ENCODE peak calls at places on chromosomes 12 and 14, in eight cellular contexts. G, V, X, T, O, W, C and L are unnamed samples.
A peak's percentile ranks its signal among the peaks of the same experiment; 100 is the strongest.

GRCh38 chr12:46450279-46450748 is 77.7 kb upstream of the SLC38A2 start:
- DNase-seq in G (peak; percentile 58), V (no peak), X (no peak), T (peak; percentile 81), O (no peak), W (peak; percentile 31), C (peak; percentile 93), L (peak; percentile 90)

GRCh38 chr12:121214855-121215745 is 5.2 kb downstream of the P2RX4 start:
- DNase-seq in G (no peak), V (no peak), X (no peak), T (peak; percentile 33), O (peak; percentile 97), W (no peak), C (no peak), L (peak; percentile 37)

GRCh38 chr14:39247256-39247655 is 13.5 kb downstream of the MIA2 start:
- DNase-seq in G (no peak), V (no peak), X (no peak), T (no peak), O (peak; percentile 93), W (no peak), C (no peak), L (no peak)

GRCh38 chr12:114405449-114406271 is at the start of gene TBX5:
- DNase-seq in G (no peak), V (no peak), X (peak; percentile 82), T (no peak), O (peak; percentile 93), W (no peak), C (no peak), L (no peak)

GRCh38 chr14:61121293-61121897 is 140.3 kb downstream of the SLC38A6 start:
- DNase-seq in G (no peak), V (no peak), X (no peak), T (no peak), O (no peak), W (peak; percentile 31), C (no peak), L (no peak)

GRCh38 chr12:916240-916639 is 33.3 kb downstream of the RAD52 start:
- DNase-seq in G (peak; percentile 24), V (no peak), X (no peak), T (no peak), O (no peak), W (no peak), C (no peak), L (peak; percentile 72)

GRCh38 chr12:18304609-18305008 is 43.3 kb downstream of the PIK3C2G start:
- DNase-seq in G (no peak), V (no peak), X (no peak), T (no peak), O (no peak), W (no peak), C (no peak), L (no peak)

GRCh38 chr14:34981743-34982420 is 910 bp upstream of the SRP54 start:
- DNase-seq in G (no peak), V (peak; percentile 45), X (peak; percentile 64), T (peak; percentile 53), O (peak; percentile 50), W (peak; percentile 59), C (no peak), L (no peak)

GRCh38 chr14:70013269-70013873 is 134.2 kb downstream of the SMOC1 start:
- DNase-seq in G (no peak), V (peak; percentile 63), X (peak; percentile 68), T (peak; percentile 45), O (peak; percentile 30), W (peak; percentile 52), C (no peak), L (no peak)

GRCh38 chr14:51014086-51014485 is 69.8 kb upstream of the PYGL start:
- DNase-seq in G (peak; percentile 30), V (no peak), X (peak; percentile 40), T (no peak), O (peak; percentile 67), W (peak; percentile 62), C (no peak), L (no peak)

GRCh38 chr12:27083861-27084271 is 1.5 kb upstream of the C12orf71 start:
- DNase-seq in G (no peak), V (peak; percentile 17), X (peak; percentile 75), T (no peak), O (peak; percentile 71), W (peak; percentile 19), C (no peak), L (no peak)

GRCh38 chr12:78002878-78003277 is 172.2 kb downstream of the NAV3 start:
- DNase-seq in G (no peak), V (no peak), X (no peak), T (no peak), O (peak; percentile 15), W (peak; percentile 61), C (no peak), L (no peak)

GRCh38 chr14:100399052-100399849 is 76.1 kb downstream of the SLC25A47 start:
- DNase-seq in G (no peak), V (no peak), X (peak; percentile 41), T (no peak), O (no peak), W (no peak), C (no peak), L (no peak)

GRCh38 chr12:7304456-7304855 is 584 bp downstream of the ACSM4 start:
- DNase-seq in G (no peak), V (no peak), X (no peak), T (no peak), O (no peak), W (no peak), C (no peak), L (no peak)

GRCh38 chr12:116804051-116804450 is 65.9 kb downstream of the RNFT2 start:
- DNase-seq in G (no peak), V (no peak), X (no peak), T (no peak), O (no peak), W (no peak), C (no peak), L (no peak)

GRCh38 chr14:22977684-22978486 is 4.5 kb downstream of the AJUBA start:
- DNase-seq in G (peak; percentile 38), V (peak; percentile 54), X (peak; percentile 97), T (no peak), O (peak; percentile 67), W (no peak), C (peak; percentile 76), L (peak; percentile 85)

GRCh38 chr14:32593290-32593942 is 264.3 kb downstream of the AKAP6 start:
- DNase-seq in G (no peak), V (no peak), X (no peak), T (no peak), O (peak; percentile 69), W (no peak), C (no peak), L (no peak)

GRCh38 chr12:65606008-65606766 is 218.1 kb upstream of the HMGA2 start:
- DNase-seq in G (no peak), V (no peak), X (no peak), T (peak; percentile 20), O (no peak), W (peak; percentile 83), C (no peak), L (no peak)

GRCh38 chr12:104643921-104644669 is 187.3 kb downstream of the CHST11 start:
- DNase-seq in G (no peak), V (no peak), X (no peak), T (no peak), O (no peak), W (no peak), C (no peak), L (no peak)

GRCh38 chr14:97977711-97978261 is 1180.6 kb downstream of the VRK1 start:
- DNase-seq in G (peak; percentile 72), V (no peak), X (no peak), T (no peak), O (no peak), W (peak; percentile 96), C (peak; percentile 91), L (peak; percentile 92)

GRCh38 chr14:97976861-97977260 is 1179.7 kb downstream of the VRK1 start:
- DNase-seq in G (peak; percentile 54), V (no peak), X (no peak), T (no peak), O (no peak), W (no peak), C (no peak), L (no peak)

GRCh38 chr14:97975960-97976359 is 1178.8 kb downstream of the VRK1 start:
- DNase-seq in G (no peak), V (no peak), X (no peak), T (no peak), O (no peak), W (no peak), C (no peak), L (no peak)

GRCh38 chr14:97978336-97978735 is 1181.2 kb downstream of the VRK1 start:
- DNase-seq in G (peak; percentile 75), V (peak; percentile 64), X (peak; percentile 88), T (no peak), O (no peak), W (peak; percentile 92), C (peak; percentile 88), L (peak; percentile 91)
- TF ChIP-seq CTCF in G (peak; percentile 27), V (peak; percentile 71), X (peak; percentile 58), T (no peak), O (no peak), W (peak; percentile 71), C (peak; percentile 41), L (peak; percentile 15)

GRCh38 chr14:31326111-31326510 is 94.2 kb downstream of the HEATR5A start:
- DNase-seq in G (no peak), V (no peak), X (no peak), T (no peak), O (peak; percentile 39), W (peak; percentile 24), C (no peak), L (no peak)
- TF ChIP-seq CTCF in G (no peak), V (no peak), X (no peak), T (no peak), O (peak; percentile 25), W (peak; percentile 40), C (no peak), L (no peak)

GRCh38 chr14:75794615-75795038 is 133.6 kb downstream of the TTLL5 start:
- DNase-seq in G (no peak), V (no peak), X (no peak), T (peak; percentile 11), O (peak; percentile 72), W (no peak), C (no peak), L (no peak)
- TF ChIP-seq CTCF in G (peak; percentile 50), V (no peak), X (no peak), T (peak; percentile 29), O (peak; percentile 65), W (peak; percentile 13), C (no peak), L (peak; percentile 37)

DNA sequence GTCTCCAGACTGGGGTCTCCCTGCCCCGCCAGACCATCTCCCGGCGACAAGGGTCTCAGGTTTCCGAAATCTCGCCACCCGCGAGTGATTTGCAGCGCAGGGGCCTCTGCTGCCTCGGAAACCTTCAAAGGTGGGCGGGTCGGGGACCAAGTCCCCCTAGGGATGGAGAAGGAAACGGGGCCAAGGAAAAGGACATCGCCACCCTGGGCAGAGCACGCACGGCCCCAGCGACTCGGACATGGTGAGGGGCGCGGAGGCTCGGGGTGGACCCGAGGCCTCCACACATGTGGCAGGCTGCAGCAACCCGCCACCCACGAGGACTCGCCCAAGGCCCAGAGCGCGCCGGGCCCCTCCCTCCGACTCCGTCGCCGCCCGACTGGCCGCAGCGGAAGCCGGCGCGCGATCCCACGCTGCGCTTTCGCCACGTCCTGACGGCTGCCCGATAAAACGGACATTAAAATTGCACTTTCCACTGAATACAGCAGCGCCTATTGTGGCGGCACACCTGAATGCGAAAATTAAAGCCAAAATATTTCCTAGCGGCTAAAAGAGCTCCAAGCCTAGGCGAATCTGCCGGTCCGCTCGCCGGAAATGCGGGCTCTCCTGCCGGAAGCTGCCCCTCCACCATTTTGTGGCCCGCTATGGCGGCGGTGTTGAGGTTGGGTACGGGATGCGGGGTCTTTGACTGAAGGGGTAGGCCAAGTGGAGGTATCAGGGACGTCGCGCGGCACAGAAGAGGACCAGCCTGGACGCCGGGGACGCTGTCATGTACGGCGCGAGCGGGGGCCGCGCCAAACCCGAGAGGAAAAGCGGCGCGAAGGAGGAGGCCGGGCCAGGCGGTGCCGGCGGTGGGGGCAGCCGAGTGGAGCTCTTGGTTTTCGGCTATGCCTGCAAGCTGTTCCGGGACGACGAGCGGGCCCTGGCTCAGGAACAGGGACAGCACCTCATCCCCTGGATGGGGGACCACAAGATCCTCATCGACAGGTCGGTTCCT is at the start of gene SFSWAP:
- DNase-seq in G (peak; percentile 82), V (peak; percentile 66), X (peak; percentile 87), T (peak; percentile 86), O (peak; percentile 65), W (peak; percentile 84), C (peak; percentile 83), L (peak; percentile 88)
- TF ChIP-seq CTCF in G (no peak), V (no peak), X (no peak), T (no peak), O (no peak), W (no peak), C (no peak), L (no peak)